ENCODE peak calls at places on chromosome 12, in eight cellular contexts. V is mesendoderm, A is fibroblast of lung, N is GM23248, J is lung, P is A549, U is gastrocnemius medialis, L is uterus. H is an unnamed sample.

GRCh38 chr12:122894173-122895121 is 1.5 kb downstream of the VPS37B start:
- DNase-seq in N (peak; percentile 24), A (no peak), V (peak; percentile 56), J (peak; percentile 76), L (peak; percentile 27), P (no peak), U (no peak), H (no peak)

GRCh38 chr12:46219892-46220655 is 48.8 kb downstream of the SLC38A1 start:
- DNase-seq in L (no peak), N (peak; percentile 92), V (peak; percentile 86), A (peak; percentile 92), P (no peak), U (no peak), J (no peak), H (no peak)

GRCh38 chr12:120225852-120226640 is 25.1 kb upstream of the RPLP0 start:
- DNase-seq in U (no peak), A (no peak), V (no peak), J (peak; percentile 82), P (no peak), N (no peak), L (no peak), H (no peak)

GRCh38 chr12:112788205-112788604 is 3.3 kb upstream of the RPH3A start:
- DNase-seq in U (no peak), A (no peak), N (no peak), J (no peak), L (no peak), P (peak; percentile 21), V (peak; percentile 32), H (no peak)

GRCh38 chr12:121786441-121786825 is 7.1 kb downstream of the RHOF start:
- DNase-seq in V (peak; percentile 83), P (peak; percentile 76), A (peak; percentile 89), N (peak; percentile 96), L (peak; percentile 71), U (peak; percentile 58), J (peak; percentile 89), H (no peak)

GRCh38 chr12:14238224-14238792 is 127.2 kb upstream of the ATF7IP start:
- DNase-seq in A (no peak), J (no peak), L (no peak), V (peak; percentile 20), P (no peak), U (no peak), N (peak; percentile 59), H (no peak)

GRCh38 chr12:130562711-130563110 is 153.4 kb downstream of the RIMBP2 start:
- DNase-seq in J (no peak), L (no peak), V (no peak), U (no peak), N (no peak), P (no peak), A (no peak), H (no peak)

GRCh38 chr12:117684471-117684870 is 284.3 kb downstream of the KSR2 start:
- DNase-seq in P (no peak), A (no peak), L (no peak), V (no peak), U (no peak), N (no peak), J (no peak), H (no peak)

GRCh38 chr12:49121047-49121696 is 10.0 kb downstream of the TUBA1B start:
- DNase-seq in N (peak; percentile 81), J (peak; percentile 45), V (peak; percentile 84), U (peak; percentile 31), A (peak; percentile 50), L (peak; percentile 47), P (peak; percentile 86), H (peak; percentile 84)

GRCh38 chr12:98974767-98975381 is 329.8 kb downstream of the APAF1 start:
- DNase-seq in L (no peak), J (no peak), V (no peak), N (no peak), P (no peak), A (no peak), U (no peak), H (no peak)
- H3K4me1 ChIP-seq in L (no peaks in the 10 kb centered on the region), J (no peaks in the 10 kb centered on the region), V (no peaks in the 10 kb centered on the region), N (no peaks in the 10 kb centered on the region), P (no peaks in the 10 kb centered on the region), A (no peaks in the 10 kb centered on the region), U (no peaks in the 10 kb centered on the region), H (no peaks in the 10 kb centered on the region)

GRCh38 chr12:68270358-68270757 is 17.0 kb upstream of the IL22 start:
- DNase-seq in L (no peak), J (no peak), A (no peak), V (no peak), N (no peak), P (no peak), U (no peak), H (no peak)
- H3K4me1 ChIP-seq in L (no peaks in the 10 kb centered on the region), J (no peaks in the 10 kb centered on the region), A (peaks cover 16% of the 10 kb centered on the region), V (no peaks in the 10 kb centered on the region), N (peaks cover 44% of the 10 kb centered on the region), P (no peaks in the 10 kb centered on the region), U (no peaks in the 10 kb centered on the region), H (no peaks in the 10 kb centered on the region)

DNA sequence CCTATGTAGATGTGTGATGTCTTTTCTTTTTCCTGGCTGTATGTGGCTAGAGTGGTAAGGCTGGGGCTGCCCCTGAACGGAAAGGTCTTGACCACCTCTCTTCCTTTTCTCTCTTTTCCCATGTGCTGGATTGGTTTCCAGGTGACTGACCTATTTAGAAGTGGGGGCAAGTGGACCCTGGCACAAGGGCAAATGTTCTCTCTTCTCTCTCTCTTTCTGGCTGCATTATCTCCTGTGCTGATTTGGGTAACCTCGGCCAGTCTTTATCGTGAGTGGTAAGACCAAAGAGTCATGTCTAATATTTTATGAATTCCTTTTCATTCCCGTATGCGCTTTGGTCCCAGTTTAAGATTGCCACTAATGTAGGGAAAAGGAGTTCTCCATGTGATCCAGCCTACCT is 16.2 kb downstream of the ZNF664 start:
- DNase-seq in N (no peak), A (no peak), J (no peak), L (no peak), U (no peak), V (no peak), P (no peak), H (no peak)
- H3K4me1 ChIP-seq in N (peaks cover 19% of the 10 kb centered on the region), A (peaks cover 3% of the 10 kb centered on the region), J (peaks cover 44% of the 10 kb centered on the region), L (no peaks in the 10 kb centered on the region), U (peaks cover 40% of the 10 kb centered on the region), V (peaks cover 8% of the 10 kb centered on the region), P (peaks cover 10% of the 10 kb centered on the region), H (peaks cover 12% of the 10 kb centered on the region)

GRCh38 chr12:106418970-106419369 is 61.4 kb downstream of the POLR3B start:
- DNase-seq in P (no peak), N (no peak), L (no peak), U (no peak), A (no peak), J (no peak), V (no peak), H (no peak)
- H3K4me1 ChIP-seq in P (peaks cover 9% of the 10 kb centered on the region), N (peaks cover 37% of the 10 kb centered on the region), L (no peaks in the 10 kb centered on the region), U (no peaks in the 10 kb centered on the region), A (peaks cover 14% of the 10 kb centered on the region), J (peaks cover 3% of the 10 kb centered on the region), V (no peaks in the 10 kb centered on the region), H (peaks cover 2% of the 10 kb centered on the region)

GRCh38 chr12:24724765-24725307 is 224.1 kb downstream of the BCAT1 start:
- DNase-seq in J (no peak), U (no peak), V (no peak), A (no peak), P (no peak), N (no peak), L (no peak), H (no peak)

GRCh38 chr12:24728366-24728765 is 220.5 kb downstream of the BCAT1 start:
- DNase-seq in L (no peak), A (peak; percentile 35), U (no peak), V (peak; percentile 26), J (no peak), N (peak; percentile 41), P (peak; percentile 10), H (no peak)

GRCh38 chr12:24728826-24729225 is 220.1 kb downstream of the BCAT1 start:
- DNase-seq in N (no peak), P (no peak), V (no peak), A (no peak), J (no peak), U (no peak), L (no peak), H (no peak)

GRCh38 chr12:24730461-24730896 is 218.4 kb downstream of the BCAT1 start:
- DNase-seq in P (no peak), J (no peak), L (no peak), V (no peak), N (no peak), A (no peak), U (no peak), H (no peak)
- H3K4me1 ChIP-seq in P (no peaks in the 10 kb centered on the region), J (no peaks in the 10 kb centered on the region), L (no peaks in the 10 kb centered on the region), V (no peaks in the 10 kb centered on the region), N (no peaks in the 10 kb centered on the region), A (no peaks in the 10 kb centered on the region), U (no peaks in the 10 kb centered on the region), H (peaks cover 7% of the 10 kb centered on the region)

DNA sequence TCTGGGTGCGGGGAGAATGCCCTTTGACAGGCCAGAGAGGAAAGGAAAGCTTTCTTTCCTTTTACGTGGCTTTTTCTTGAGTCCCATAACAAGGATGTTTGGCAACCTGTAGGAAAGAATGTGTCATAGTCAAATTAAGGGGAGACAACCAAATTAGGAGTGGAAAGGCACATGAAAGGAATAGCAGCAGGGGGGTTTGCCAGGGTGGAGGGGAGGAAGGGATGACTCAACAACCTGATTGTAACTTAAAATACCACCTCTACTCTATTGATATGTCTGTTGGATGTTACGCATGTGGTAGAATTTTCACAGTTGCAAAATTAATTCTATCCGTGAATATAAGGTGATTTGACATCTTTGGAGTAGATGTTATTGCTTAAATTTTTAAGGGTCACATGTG is 28.5 kb upstream of the MYBPC1 start:
- DNase-seq in L (no peak), A (no peak), J (no peak), N (no peak), V (peak; percentile 97), P (no peak), U (no peak), H (peak; percentile 91)
- H3K4me1 ChIP-seq in L (no peaks in the 10 kb centered on the region), A (no peaks in the 10 kb centered on the region), J (peaks cover 5% of the 10 kb centered on the region), N (no peaks in the 10 kb centered on the region), V (peaks cover 3% of the 10 kb centered on the region), P (no peaks in the 10 kb centered on the region), U (peaks cover 48% of the 10 kb centered on the region), H (no peaks in the 10 kb centered on the region)

GRCh38 chr12:19105468-19105867 is 24.1 kb upstream of the PLEKHA5 start:
- DNase-seq in A (no peak), J (peak; percentile 61), L (no peak), V (no peak), N (no peak), P (no peak), U (no peak), H (no peak)
- H3K4me1 ChIP-seq in A (no peaks in the 10 kb centered on the region), J (no peaks in the 10 kb centered on the region), L (no peaks in the 10 kb centered on the region), V (no peaks in the 10 kb centered on the region), N (no peaks in the 10 kb centered on the region), P (no peaks in the 10 kb centered on the region), U (no peaks in the 10 kb centered on the region), H (no peaks in the 10 kb centered on the region)

GRCh38 chr12:125188912-125189881 is 124.0 kb downstream of the AACS start:
- DNase-seq in U (no peak), J (no peak), L (no peak), V (no peak), P (no peak), N (no peak), A (no peak), H (no peak)
- H3K4me1 ChIP-seq in U (peaks cover 14% of the 10 kb centered on the region), J (no peaks in the 10 kb centered on the region), L (no peaks in the 10 kb centered on the region), V (peaks cover 9% of the 10 kb centered on the region), P (peaks cover 23% of the 10 kb centered on the region), N (no peaks in the 10 kb centered on the region), A (no peaks in the 10 kb centered on the region), H (peaks cover 18% of the 10 kb centered on the region)

DNA sequence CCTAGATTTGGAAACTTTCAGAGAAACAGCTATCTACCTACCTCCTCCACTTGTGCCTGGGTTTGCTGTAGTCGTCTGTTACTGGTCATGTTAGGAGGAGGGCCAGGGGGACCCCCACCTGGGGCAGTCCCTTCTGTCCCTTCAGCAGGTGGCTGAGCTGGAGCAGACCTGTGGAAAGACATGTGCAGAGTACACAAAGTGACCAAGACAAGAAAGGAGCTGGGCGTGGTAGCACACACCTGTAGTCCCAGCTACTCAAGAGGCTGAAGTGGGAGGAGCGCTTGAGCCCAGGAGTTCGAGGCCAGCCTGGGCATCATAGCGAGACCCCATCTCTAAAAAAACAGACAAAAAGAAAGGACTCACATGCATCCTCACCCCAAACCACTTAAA is 4.3 kb downstream of the VAMP1 start:
- DNase-seq in A (no peak), N (no peak), U (no peak), V (no peak), J (no peak), P (no peak), L (no peak), H (no peak)
- H3K4me1 ChIP-seq in A (peaks cover 11% of the 10 kb centered on the region), N (peaks cover 17% of the 10 kb centered on the region), U (peaks cover 20% of the 10 kb centered on the region), V (peaks cover 4% of the 10 kb centered on the region), J (peaks cover 5% of the 10 kb centered on the region), P (peaks cover 31% of the 10 kb centered on the region), L (no peaks in the 10 kb centered on the region), H (no peaks in the 10 kb centered on the region)

H was measured in endodermal cell.